ENCODE peak calls at places on chromosomes 7 and 10, in six cellular contexts. D is tibial artery, I is GM06990, H is tibial nerve, Y is cardiac muscle cell, E is astrocyte. F is an unnamed sample.
A peak's percentile ranks its signal among the peaks of the same experiment; 100 is the strongest.

GRCh38 chr7:8305104-8305503 is 43.1 kb upstream of the ICA1 start:
- DNase-seq in D (no peak), Y (no peak), E (no peak), H (no peak), I (no peak), F (no peak)

GRCh38 chr10:44628921-44629320 is 244.0 kb upstream of the CXCL12 start:
- DNase-seq in E (peak; percentile 77), I (no peak), Y (peak; percentile 94), H (no peak), D (no peak), F (no peak)

GRCh38 chr7:1670894-1671875 is 1.1 kb downstream of the ELFN1 start:
- DNase-seq in D (peak; percentile 3), H (peak; percentile 9), E (no peak), I (no peak), Y (no peak), F (no peak)

GRCh38 chr7:102094311-102094710 is 192.4 kb upstream of the SH2B2 start:
- DNase-seq in D (no peak), E (no peak), Y (peak; percentile 27), I (no peak), H (no peak), F (no peak)

GRCh38 chr10:91590904-91591791 is 41.7 kb downstream of the PPP1R3C start:
- DNase-seq in I (no peak), D (no peak), H (no peak), E (peak; percentile 86), Y (peak; percentile 78), F (peak; percentile 29)

GRCh38 chr10:104501864-104502579 is 139.1 kb upstream of the SORCS3 start:
- DNase-seq in H (no peak), I (no peak), E (no peak), Y (no peak), D (no peak), F (no peak)

GRCh38 chr10:35979116-35979515 is 337.0 kb upstream of the FZD8 start:
- DNase-seq in E (no peak), I (no peak), Y (no peak), D (no peak), H (no peak), F (no peak)

GRCh38 chr10:78515037-78515872 is 481.6 kb downstream of the RPS24 start:
- DNase-seq in E (no peak), D (peak; percentile 39), I (no peak), Y (peak; percentile 12), H (no peak), F (no peak)

GRCh38 chr10:3402334-3402733 is 229.8 kb upstream of the PITRM1 start:
- DNase-seq in E (no peak), I (no peak), Y (no peak), H (no peak), D (no peak), F (no peak)

GRCh38 chr7:81333004-81333403 is 414.2 kb upstream of the SEMA3C start:
- DNase-seq in H (no peak), E (peak; percentile 76), D (no peak), Y (peak; percentile 62), I (no peak), F (no peak)

GRCh38 chr10:43202224-43202656 is 64.0 kb downstream of the CSGALNACT2 start:
- DNase-seq in E (no peak), D (peak; percentile 21), H (no peak), Y (peak; percentile 33), I (peak; percentile 43), F (peak; percentile 34)

GRCh38 chr7:84100866-84101265 is 93.7 kb downstream of the SEMA3A start:
- DNase-seq in E (no peak), H (no peak), Y (peak; percentile 44), D (no peak), I (no peak), F (no peak)

GRCh38 chr10:72834183-72834825 is 59.2 kb upstream of the OIT3 start:
- DNase-seq in E (peak; percentile 47), H (no peak), Y (peak; percentile 86), I (peak; percentile 14), D (peak; percentile 48), F (no peak)

GRCh38 chr7:148697256-148697841 is 1.4 kb upstream of the CUL1 start:
- DNase-seq in E (no peak), Y (peak; percentile 78), H (no peak), D (peak; percentile 47), I (no peak), F (peak; percentile 15)

GRCh38 chr7:7696458-7697119 is 21.8 kb downstream of the RPA3 start:
- DNase-seq in H (no peak), D (no peak), Y (no peak), E (peak; percentile 49), I (no peak), F (no peak)

GRCh38 chr7:5425507-5426225 is 2.0 kb upstream of the TNRC18 start:
- DNase-seq in I (no peak), E (peak; percentile 80), H (peak; percentile 41), D (peak; percentile 70), Y (peak; percentile 91), F (peak; percentile 69)

GRCh38 chr7:95501261-95501816 is 15.6 kb downstream of the ASB4 start:
- DNase-seq in D (no peak), Y (no peak), E (peak; percentile 4), H (no peak), I (peak; percentile 75), F (no peak)

GRCh38 chr7:9026121-9026520 is 592.7 kb downstream of the NXPH1 start:
- DNase-seq in D (no peak), I (no peak), H (no peak), E (no peak), Y (no peak), F (no peak)

GRCh38 chr10:26755443-26755903 is 58.0 kb downstream of the PDSS1 start:
- DNase-seq in H (no peak), Y (peak; percentile 51), I (peak; percentile 49), E (peak; percentile 52), D (no peak), F (no peak)

DNA sequence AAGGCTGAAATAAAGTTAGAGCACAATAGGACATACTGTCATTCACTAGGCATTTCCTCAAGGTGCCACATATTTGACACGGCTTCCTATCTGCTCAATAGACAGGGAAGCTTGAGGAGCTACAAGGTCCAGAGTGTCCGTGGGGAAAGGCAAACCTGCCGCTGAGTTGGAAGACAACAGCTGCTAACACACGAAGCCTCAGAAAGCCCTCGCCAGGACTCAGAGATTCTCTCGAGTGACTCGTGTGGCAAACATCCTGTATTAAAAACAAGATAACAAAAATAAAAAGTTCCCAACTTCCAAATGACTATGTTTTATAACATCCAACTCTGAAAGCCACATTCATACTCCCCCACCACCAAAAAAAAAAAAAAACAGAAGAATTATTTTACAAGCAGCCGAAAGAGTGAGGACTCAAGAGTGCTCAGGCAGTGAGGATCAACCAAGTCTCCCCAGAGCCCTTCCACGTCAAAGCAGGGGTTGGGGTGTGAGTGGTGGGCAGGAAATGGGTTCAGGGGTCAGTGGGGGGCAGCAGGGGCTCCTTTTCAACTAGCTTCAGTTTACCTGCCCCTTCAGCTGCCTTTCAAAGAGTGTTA is 67.6 kb downstream of the STK17A start:
- DNase-seq in H (no peak), I (peak; percentile 47), D (no peak), E (peak; percentile 82), Y (peak; percentile 53), F (no peak)
- H3K4me3 ChIP-seq in H (no peak overlapping the region), I (peak overlapping the region; percentile 46), D (no peak overlapping the region), E (peak overlapping the region; percentile 19), Y (no peak overlapping the region), F (no peak overlapping the region)

GRCh38 chr7:116787881-116788280 is 74.5 kb upstream of the CAPZA2 start:
- DNase-seq in E (no peak), I (no peak), H (no peak), Y (no peak), D (no peak), F (no peak)
- H3K36me3 ChIP-seq in E (peaks cover 25% of the 10 kb centered on the region), I (no peaks in the 10 kb centered on the region), H (no peaks in the 10 kb centered on the region), Y (no peaks in the 10 kb centered on the region), D (no peaks in the 10 kb centered on the region), F (no peaks in the 10 kb centered on the region)

DNA sequence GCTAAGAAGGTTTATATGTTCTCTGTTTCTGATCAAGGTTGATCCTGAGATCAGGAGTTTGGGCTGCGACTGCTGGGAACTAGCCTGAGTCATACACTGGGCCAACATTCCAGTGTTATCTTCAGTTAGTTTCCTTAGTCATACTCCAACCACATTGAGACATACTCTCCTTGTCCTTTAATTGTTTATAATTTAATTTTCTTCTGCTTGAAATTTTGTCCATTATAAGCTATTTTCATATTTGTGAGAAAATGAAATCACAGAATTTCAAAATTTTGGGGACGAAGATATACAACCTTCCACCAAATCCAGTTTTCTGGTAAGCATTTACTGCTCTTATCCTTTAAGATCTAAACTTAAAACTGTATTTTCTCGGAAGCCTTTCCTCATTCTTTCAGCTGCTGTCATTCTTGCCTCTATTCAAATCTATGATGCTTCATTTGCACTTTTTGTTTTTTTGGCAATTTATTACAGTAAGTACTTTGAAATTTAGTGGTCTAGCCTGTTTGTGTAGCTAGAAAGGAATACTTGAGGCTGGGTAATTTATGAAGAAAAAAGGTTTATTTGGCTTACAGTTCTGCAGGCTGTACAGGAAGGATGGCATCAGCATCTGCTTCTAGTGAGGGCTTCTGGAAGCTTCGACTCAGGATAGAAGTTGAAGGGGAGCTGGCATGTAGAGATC is 63.4 kb upstream of the POT1 start:
- DNase-seq in Y (peak; percentile 91), H (no peak), I (no peak), E (peak; percentile 95), D (peak; percentile 23), F (no peak)
- H3K4me3 ChIP-seq in Y (no peak overlapping the region), H (no peak overlapping the region), I (no peak overlapping the region), E (peak overlapping the region; percentile 45), D (peak overlapping the region; percentile 21), F (no peak overlapping the region)

DNA sequence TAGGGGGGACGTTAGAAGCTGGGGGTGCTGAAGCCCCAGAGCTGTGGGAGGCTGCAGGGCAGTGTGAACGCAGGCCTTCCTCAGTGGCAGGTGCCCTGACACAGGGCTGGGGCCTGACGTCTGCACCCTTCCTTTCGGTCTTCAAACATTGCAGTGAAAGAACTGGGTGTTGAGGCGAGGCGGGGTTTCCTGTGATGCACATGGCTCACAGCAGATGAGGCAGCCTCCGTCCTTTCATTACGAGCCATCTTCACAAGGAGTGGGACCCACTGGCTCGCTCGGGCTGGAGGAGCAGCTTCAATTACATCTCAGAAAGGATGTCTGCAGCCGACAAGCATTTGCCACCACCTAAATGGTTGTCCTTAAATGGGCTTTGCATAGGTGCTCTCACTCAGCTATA is 180.3 kb upstream of the SHH start:
- DNase-seq in Y (no peak), H (no peak), I (no peak), E (no peak), D (no peak), F (no peak)
- H3K36me3 ChIP-seq in Y (no peaks in the 10 kb centered on the region), H (no peaks in the 10 kb centered on the region), I (no peaks in the 10 kb centered on the region), E (no peaks in the 10 kb centered on the region), D (no peaks in the 10 kb centered on the region), F (no peaks in the 10 kb centered on the region)

DNA sequence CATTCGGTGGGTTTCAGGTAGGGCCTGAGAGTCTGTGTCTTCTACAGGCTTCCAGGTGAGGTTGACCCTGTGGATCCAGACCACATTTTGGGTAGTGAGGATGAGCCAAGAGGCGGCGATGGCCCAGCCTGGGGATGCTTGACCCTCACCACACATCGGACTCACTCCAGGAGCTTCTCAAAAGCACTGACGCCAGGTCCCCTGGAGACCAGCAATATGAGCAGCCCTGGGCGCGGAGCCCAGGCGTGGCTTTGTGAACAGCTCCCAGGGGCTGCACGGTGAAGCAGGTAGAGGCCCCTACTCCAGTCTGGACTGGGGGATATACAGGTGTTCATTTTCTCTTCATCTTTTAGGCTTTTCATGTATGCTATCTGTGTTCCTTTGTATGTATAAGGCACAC is 139.7 kb upstream of the PCBD1 start:
- DNase-seq in Y (no peak), H (no peak), D (no peak), E (no peak), I (no peak), F (no peak)
- H3K4me3 ChIP-seq in Y (no peak overlapping the region), H (no peak overlapping the region), D (no peak overlapping the region), E (no peak overlapping the region), I (no peak overlapping the region), F (no peak overlapping the region)